ENCODE peak calls at places on chromosome 11, in eight cellular contexts. M, T, W, L, R, U, I and J are unnamed samples.

GRCh38 chr11:124277809-124278208 is 21.6 kb downstream of the OR8G5 start:
- DNase-seq in T (no peak), W (no peak), M (peak), L (no peak), I (no peak), R (no peak), U (no peak), J (no peak)

GRCh38 chr11:133064152-133064877 is 468.0 kb downstream of the OPCML start:
- DNase-seq in L (peak), T (peak), U (peak), I (peak), R (peak), M (peak), W (peak), J (no peak)

GRCh38 chr11:119378851-119379465 is 2.5 kb downstream of the USP2 start:
- DNase-seq in M (peak), W (no peak), R (no peak), T (no peak), U (no peak), I (peak), L (no peak), J (no peak)

GRCh38 chr11:73414977-73415492 is 38.8 kb downstream of the RELT start:
- DNase-seq in R (peak), I (no peak), L (no peak), M (no peak), T (no peak), U (no peak), W (no peak), J (no peak)

GRCh38 chr11:14202263-14203173 is 156.5 kb downstream of the RRAS2 start:
- DNase-seq in I (no peak), U (no peak), M (no peak), L (no peak), R (no peak), W (no peak), T (no peak), J (no peak)

GRCh38 chr11:64722141-64723050 is 601 bp downstream of the NRXN2 start:
- DNase-seq in L (no peak), W (no peak), U (no peak), T (no peak), M (no peak), I (no peak), R (no peak), J (no peak)

GRCh38 chr11:10898763-10899541 is 41.1 kb upstream of the ZBED5 start:
- DNase-seq in L (no peak), I (no peak), U (no peak), T (no peak), R (no peak), M (no peak), W (peak), J (no peak)

GRCh38 chr11:122910775-122911174 is 28.2 kb downstream of the JHY start:
- DNase-seq in R (peak), M (peak), I (no peak), U (peak), L (no peak), T (no peak), W (no peak), J (no peak)

GRCh38 chr11:123474994-123475393 is 44.9 kb downstream of the GRAMD1B start:
- DNase-seq in L (no peak), W (no peak), T (no peak), R (peak), U (no peak), I (no peak), M (no peak), J (no peak)

GRCh38 chr11:33663121-33663520 is 37.5 kb downstream of the C11orf91 start:
- DNase-seq in R (no peak), T (no peak), W (no peak), U (no peak), L (no peak), I (no peak), M (no peak), J (no peak)

GRCh38 chr11:132008872-132009271 is 638.5 kb downstream of the NTM start:
- DNase-seq in T (no peak), R (no peak), L (no peak), I (no peak), W (no peak), M (peak), U (no peak), J (no peak)

GRCh38 chr11:114551060-114551459 is 8.6 kb downstream of the NXPE1 start:
- DNase-seq in W (no peak), U (no peak), I (no peak), L (no peak), M (no peak), T (no peak), R (no peak), J (no peak)

GRCh38 chr11:114559425-114560310 is at the start of gene NXPE1:
- DNase-seq in U (no peak), M (no peak), W (no peak), R (no peak), T (no peak), I (no peak), L (no peak), J (no peak)

GRCh38 chr11:114553642-114554041 is 6.0 kb downstream of the NXPE1 start:
- DNase-seq in U (peak), L (no peak), R (peak), W (no peak), T (no peak), M (no peak), I (no peak), J (no peak)

GRCh38 chr11:114556135-114556534 is 3.5 kb downstream of the NXPE1 start:
- DNase-seq in L (no peak), U (no peak), M (no peak), I (no peak), T (no peak), W (no peak), R (no peak), J (no peak)
- H3K27ac ChIP-seq in L (no peak), U (no peak), M (no peak), I (no peak), T (no peak), W (no peak), R (no peak), J (no peak)

DNA sequence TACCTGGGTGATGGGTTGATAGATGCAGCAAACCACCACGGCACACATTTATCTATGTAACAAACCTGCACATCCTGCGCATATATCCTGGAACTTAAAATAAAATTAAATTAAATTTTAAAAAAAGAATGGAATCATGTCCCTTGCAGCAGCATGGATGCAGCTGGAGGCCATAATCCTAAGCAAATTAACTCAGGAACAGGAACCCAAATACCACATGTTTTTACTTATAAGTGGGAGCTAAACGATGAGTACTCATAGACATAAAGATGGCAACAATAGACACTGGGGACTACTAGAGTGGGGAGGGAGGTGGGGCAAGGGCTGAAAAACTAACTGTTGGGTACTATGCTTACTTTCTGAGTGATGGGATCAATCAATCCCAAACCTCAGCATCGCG is 40.9 kb downstream of the CWC15 start:
- DNase-seq in W (no peak), I (no peak), T (no peak), L (no peak), U (no peak), M (no peak), R (no peak), J (no peak)
- H3K27ac ChIP-seq in W (no peak), I (no peak), T (peak), L (no peak), U (no peak), M (no peak), R (peak), J (no peak)

GRCh38 chr11:1759851-1760220 is 3.9 kb downstream of the CTSD start:
- DNase-seq in I (peak), R (no peak), T (no peak), U (no peak), M (no peak), W (no peak), L (no peak), J (no peak)
- H3K27ac ChIP-seq in I (peak), R (no peak), T (peak), U (no peak), M (no peak), W (peak), L (peak), J (no peak)

GRCh38 chr11:15671216-15671615 is 556.5 kb downstream of the INSC start:
- DNase-seq in L (no peak), U (no peak), T (no peak), I (no peak), M (no peak), R (no peak), W (no peak), J (no peak)

GRCh38 chr11:15668718-15669117 is 554.0 kb downstream of the INSC start:
- DNase-seq in W (no peak), M (no peak), T (no peak), L (no peak), I (no peak), R (no peak), U (no peak), J (no peak)

GRCh38 chr11:15672822-15673221 is 558.1 kb downstream of the INSC start:
- DNase-seq in L (no peak), U (no peak), I (no peak), W (no peak), T (no peak), M (no peak), R (no peak), J (no peak)

GRCh38 chr11:15673408-15673811 is 558.7 kb downstream of the INSC start:
- DNase-seq in L (no peak), I (peak), W (peak), R (no peak), M (peak), T (no peak), U (peak), J (no peak)

GRCh38 chr11:15670520-15671070 is 555.9 kb downstream of the INSC start:
- DNase-seq in M (peak), R (peak), L (peak), W (peak), I (no peak), U (no peak), T (no peak), J (no peak)
- H3K27ac ChIP-seq in M (no peak), R (no peak), L (no peak), W (no peak), I (no peak), U (no peak), T (no peak), J (no peak)

DNA sequence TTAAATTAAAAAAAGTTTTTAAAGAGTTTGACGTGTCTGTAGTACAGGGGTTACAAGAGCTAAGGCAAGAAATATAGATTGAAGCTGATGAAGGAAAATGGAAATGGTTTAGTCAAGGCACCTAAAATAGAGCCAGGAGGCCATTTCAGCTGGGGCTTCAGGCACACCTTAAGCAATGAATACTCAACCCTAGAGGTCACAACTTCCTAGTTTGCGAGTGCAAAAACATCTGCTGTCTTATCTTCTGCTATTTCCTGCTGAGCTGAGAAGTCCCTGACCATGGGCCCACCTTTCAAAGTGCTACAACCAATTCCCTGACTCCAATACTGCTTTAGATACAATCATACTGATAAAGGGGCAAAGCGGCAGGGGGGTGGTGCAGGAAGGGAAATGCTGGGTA is 87.4 kb downstream of the DLG2 start:
- DNase-seq in L (no peak), R (no peak), U (no peak), W (no peak), T (no peak), M (no peak), I (no peak), J (no peak)
- H3K27ac ChIP-seq in L (no peak), R (no peak), U (no peak), W (peak), T (peak), M (peak), I (no peak), J (no peak)

GRCh38 chr11:61384271-61385242 is 7.8 kb upstream of the TMEM216 start:
- DNase-seq in T (no peak), M (peak), I (no peak), W (no peak), U (no peak), L (no peak), R (peak), J (no peak)
- H3K27ac ChIP-seq in T (no peak), M (no peak), I (no peak), W (no peak), U (no peak), L (no peak), R (no peak), J (no peak)